ENCODE peak calls at places on chromosome 10, in seven cellular contexts. J is HCT116, F is WTC11, O is GM12878, E is K562, I is HepG2, X is H1. A is an unnamed sample.

GRCh38 chr10:132376394-132376851 is 20.6 kb upstream of the PWWP2B start:
- DNase-seq in J (no peak), F (no peak), O (no peak), E (no peak), I (no peak), X (no peak), A (no peak)

GRCh38 chr10:59324597-59324996 is 37.8 kb downstream of the FAM13C start:
- DNase-seq in J (no peak), F (no peak), O (no peak), E (no peak), I (no peak), X (no peak), A (no peak)

GRCh38 chr10:124482401-124482800 is 20.8 kb downstream of the LHPP start:
- DNase-seq in J (no peak), F (no peak), O (no peak), E (no peak), I (no peak), X (no peak), A (no peak)

GRCh38 chr10:102635377-102635776 is 8.9 kb upstream of the TRIM8 start:
- DNase-seq in J (no peak), F (no peak), O (no peak), E (no peak), I (no peak), X (no peak), A (no peak)

GRCh38 chr10:21171936-21172773 is 275.0 kb upstream of the NEBL start:
- DNase-seq in J (no peak), F (no peak), O (no peak), E (no peak), I (no peak), X (no peak), A (no peak)

GRCh38 chr10:14507156-14507555 is 176.4 kb upstream of the FRMD4A start:
- DNase-seq in J (no peak), F (no peak), O (no peak), E (no peak), I (no peak), X (no peak), A (no peak)

GRCh38 chr10:47094126-47094525 is 182.9 kb downstream of the PTPN20 start:
- DNase-seq in J (no peak), F (no peak), O (no peak), E (no peak), I (no peak), X (no peak), A (no peak)

GRCh38 chr10:122657255-122657654 is 42.4 kb downstream of the C10orf120 start:
- DNase-seq in J (no peak), F (no peak), O (no peak), E (no peak), I (no peak), X (no peak), A (no peak)

GRCh38 chr10:4262449-4262848 is 477.4 kb upstream of the KLF6 start:
- DNase-seq in J (no peak), F (no peak), O (no peak), E (no peak), I (no peak), X (no peak), A (no peak)

GRCh38 chr10:15433850-15434537 is 62.9 kb upstream of the FAM171A1 start:
- DNase-seq in J (peak; percentile 38), F (no peak), O (no peak), E (peak; percentile 58), I (peak; percentile 30), X (no peak), A (no peak)

GRCh38 chr10:92219516-92219915 is 71.4 kb downstream of the CPEB3 start:
- DNase-seq in J (no peak), F (no peak), O (no peak), E (no peak), I (no peak), X (no peak), A (no peak)

GRCh38 chr10:86401588-86402282 is 35.1 kb upstream of the GRID1 start:
- DNase-seq in J (no peak), F (peak; percentile 28), O (no peak), E (no peak), I (no peak), X (peak; percentile 71), A (no peak)

GRCh38 chr10:62422068-62422590 is 48.0 kb downstream of the ZNF365 start:
- DNase-seq in J (no peak), F (no peak), O (no peak), E (no peak), I (no peak), X (no peak), A (no peak)

GRCh38 chr10:60618861-60619260 is 159.4 kb upstream of the CDK1 start:
- DNase-seq in J (no peak), F (no peak), O (no peak), E (no peak), I (no peak), X (no peak), A (no peak)

GRCh38 chr10:99612167-99612831 is 7.9 kb downstream of the SLC25A28 start:
- DNase-seq in J (peak; percentile 59), F (peak; percentile 23), O (no peak), E (peak; percentile 40), I (peak; percentile 63), X (no peak), A (peak; percentile 77)

GRCh38 chr10:6067457-6067856 is 5.3 kb upstream of the IL2RA start:
- DNase-seq in J (no peak), F (no peak), O (no peak), E (no peak), I (no peak), X (no peak), A (no peak)

GRCh38 chr10:112752268-112752667 is 197.8 kb upstream of the TCF7L2 start:
- DNase-seq in J (no peak), F (no peak), O (no peak), E (no peak), I (no peak), X (no peak), A (no peak)

GRCh38 chr10:62248465-62248864 is 20.2 kb downstream of the RTKN2 start:
- DNase-seq in J (no peak), F (no peak), O (no peak), E (no peak), I (no peak), X (no peak), A (no peak)

GRCh38 chr10:57715233-57715632 is 552.5 kb downstream of the IPMK start:
- DNase-seq in J (no peak), F (no peak), O (no peak), E (no peak), I (no peak), X (no peak), A (no peak)

GRCh38 chr10:59799421-59799820 is 46.2 kb upstream of the MRLN start:
- DNase-seq in J (no peak), F (no peak), O (no peak), E (no peak), I (no peak), X (no peak), A (no peak)

DNA sequence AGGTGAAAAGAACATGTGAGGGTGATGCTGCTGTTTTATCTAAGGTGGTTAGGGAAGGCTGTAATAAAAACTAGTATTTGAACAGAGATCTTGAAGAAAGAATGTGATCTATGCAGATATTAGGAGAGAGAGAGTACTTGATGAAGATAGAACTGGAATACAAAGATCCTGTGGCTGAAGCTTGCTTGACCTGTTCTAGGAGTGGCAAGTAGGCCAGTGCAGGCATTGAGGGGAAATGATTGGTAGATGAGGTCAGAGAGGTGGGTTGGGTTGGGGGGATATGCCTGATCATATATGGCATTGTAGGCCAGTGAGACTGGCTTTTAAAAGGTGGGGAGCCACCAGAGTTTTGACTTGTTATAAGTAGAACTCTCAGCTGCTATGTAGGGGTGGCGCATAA is 8.0 kb downstream of the CCSER2 start:
- DNase-seq in J (no peak), F (no peak), O (no peak), E (no peak), I (no peak), X (no peak), A (no peak)
- TF ChIP-seq SP1 in J (no peak), F (no peak), O (no peak), E (no peak), I (no peak), X (no peak), A (no peak)

GRCh38 chr10:22646291-22646926 is 68.0 kb downstream of the PIP4K2A start:
- DNase-seq in J (no peak), F (no peak), O (peak; percentile 74), E (no peak), I (no peak), X (no peak), A (no peak)
- TF ChIP-seq SP1 in J (no peak), F (no peak), O (no peak), E (no peak), I (no peak), X (no peak), A (no peak)

DNA sequence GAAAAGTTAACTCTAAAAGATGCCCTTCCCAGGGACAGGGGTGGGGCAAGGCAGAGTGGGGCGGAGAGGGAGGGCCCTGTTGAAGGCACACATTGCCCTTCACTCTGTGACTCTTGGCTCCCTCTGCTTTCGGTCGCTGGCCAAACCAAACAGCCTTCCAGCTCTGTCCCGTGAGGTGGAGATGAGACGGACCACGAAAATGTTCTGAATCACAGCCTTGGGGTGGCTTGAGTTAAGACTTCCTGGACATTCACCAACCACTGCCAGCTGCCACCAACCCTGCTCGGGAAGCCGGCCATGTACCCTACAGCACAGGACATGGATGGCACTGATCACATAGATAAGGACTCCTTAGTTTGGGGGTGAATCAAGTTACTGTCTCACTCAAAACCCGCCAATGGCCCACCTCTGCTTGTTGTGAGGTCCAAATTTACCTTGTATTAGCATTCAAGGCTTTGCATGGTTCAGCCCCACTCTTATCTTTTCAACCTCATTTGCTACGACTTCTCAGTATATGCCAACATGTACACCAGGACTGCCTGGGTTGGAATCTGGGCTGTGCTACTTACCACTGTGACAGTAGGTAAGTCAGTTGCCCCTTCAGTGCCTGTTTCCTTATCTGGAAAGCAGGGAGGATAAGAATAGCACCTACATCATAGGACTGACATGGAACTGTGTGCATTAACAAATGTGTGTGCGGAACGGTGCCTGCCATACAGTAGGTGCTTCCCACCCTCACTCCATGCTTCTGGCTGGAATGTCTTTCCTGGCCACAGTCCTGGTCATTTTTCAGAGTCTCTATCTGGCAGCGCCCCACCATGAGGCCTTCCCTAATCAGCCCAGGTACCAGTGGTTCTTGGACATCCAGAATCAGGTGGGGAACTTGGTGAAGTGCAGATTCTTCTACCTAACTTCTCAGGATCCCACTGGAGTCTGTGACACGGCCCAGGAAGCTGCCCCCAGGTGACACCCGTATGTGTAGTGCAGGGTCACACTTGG is 28.0 kb downstream of the ITPRIP start:
- DNase-seq in J (no peak), F (no peak), O (no peak), E (no peak), I (no peak), X (no peak), A (no peak)
- TF ChIP-seq SP1 in J (peak; percentile 12), F (no peak), O (no peak), E (no peak), I (no peak), X (no peak), A (no peak)

GRCh38 chr10:30434273-30435067 is 486 bp downstream of the MAP3K8 start:
- DNase-seq in J (peak; percentile 31), F (peak; percentile 68), O (no peak), E (peak; percentile 59), I (peak; percentile 83), X (peak; percentile 78), A (no peak)
- TF ChIP-seq SP1 in J (no peak), F (no peak), O (peak; percentile 16), E (peak; percentile 25), I (no peak), X (no peak), A (no peak)

GRCh38 chr10:118986815-118987790 is 42.4 kb upstream of the NANOS1 start:
- DNase-seq in J (no peak), F (no peak), O (peak; percentile 24), E (no peak), I (no peak), X (no peak), A (no peak)
- TF ChIP-seq SP1 in J (no peak), F (no peak), O (no peak), E (no peak), I (no peak), X (no peak), A (no peak)